ENCODE peak calls at places on chromosomes 3 and 15, in eight cellular contexts. X is B cell; K is AG09309; Y is RCC 7860; N is T-helper 2 cell; I is left ventricle myocardium inferior; B is stimulated activated CD4-positive, alpha-beta T cell treated with anti-CD3 and anti-CD28 coated beads, Interleukin-1b, Interleukin-23, amount 100 ng/mL, for 48 hours; Z is psoas muscle. J is an unnamed sample.

GRCh38 chr3:134477938-134478337 is 7.8 kb downstream of the ANAPC13 start:
- DNase-seq in X (no peak), K (no peak), Y (peak), N (no peak), I (no peak), B (no peak), Z (no peak), J (no peak)

GRCh38 chr15:94397377-94397776 is 166.0 kb downstream of the MCTP2 start:
- DNase-seq in X (no peak), K (no peak), Y (no peak), N (no peak), I (no peak), B (no peak), Z (no peak), J (no peak)

GRCh38 chr3:187169231-187169960 is 27.9 kb upstream of the RTP1 start:
- DNase-seq in X (no peak), K (no peak), Y (no peak), N (no peak), I (no peak), B (no peak), Z (no peak), J (no peak)

GRCh38 chr3:195151866-195152526 is 119.0 kb downstream of the XXYLT1 start:
- DNase-seq in X (no peak), K (no peak), Y (peak), N (no peak), I (no peak), B (no peak), Z (no peak), J (no peak)

GRCh38 chr3:141795719-141796435 is 32.7 kb downstream of the GRK7 start:
- DNase-seq in X (no peak), K (peak), Y (no peak), N (peak), I (peak), B (peak), Z (peak), J (no peak)

GRCh38 chr3:10622456-10622855 is 117.1 kb upstream of the ATP2B2 start:
- DNase-seq in X (no peak), K (no peak), Y (no peak), N (no peak), I (no peak), B (no peak), Z (no peak), J (no peak)

GRCh38 chr15:70792171-70792573 is 28.8 kb upstream of the UACA start:
- DNase-seq in X (no peak), K (peak), Y (peak), N (no peak), I (no peak), B (no peak), Z (no peak), J (no peak)

GRCh38 chr3:100546020-100546744 is 53.8 kb downstream of the TMEM45A start:
- DNase-seq in X (no peak), K (no peak), Y (no peak), N (no peak), I (no peak), B (no peak), Z (no peak), J (no peak)

GRCh38 chr3:117528688-117529087 is 819.1 kb downstream of the TUSC7 start:
- DNase-seq in X (no peak), K (no peak), Y (no peak), N (no peak), I (no peak), B (no peak), Z (no peak), J (no peak)

GRCh38 chr3:174756200-174756829 is 102.8 kb upstream of the NAALADL2 start:
- DNase-seq in X (no peak), K (no peak), Y (no peak), N (no peak), I (no peak), B (no peak), Z (no peak), J (no peak)

GRCh38 chr3:111747490-111747889 is 111.6 kb upstream of the PHLDB2 start:
- DNase-seq in X (no peak), K (no peak), Y (no peak), N (no peak), I (no peak), B (no peak), Z (no peak), J (no peak)

GRCh38 chr3:49882182-49882581 is 12.5 kb upstream of the CAMKV start:
- DNase-seq in X (no peak), K (no peak), Y (no peak), N (no peak), I (peak), B (no peak), Z (no peak), J (no peak)

GRCh38 chr15:42203891-42204290 is 4.2 kb downstream of the VPS39 start:
- DNase-seq in X (no peak), K (peak), Y (no peak), N (no peak), I (no peak), B (no peak), Z (no peak), J (no peak)

GRCh38 chr3:140363801-140364200 is 314.1 kb upstream of the TRIM42 start:
- DNase-seq in X (no peak), K (no peak), Y (no peak), N (peak), I (peak), B (peak), Z (no peak), J (no peak)

GRCh38 chr3:36756272-36756671 is 8.1 kb downstream of the DCLK3 start:
- DNase-seq in X (no peak), K (no peak), Y (no peak), N (no peak), I (no peak), B (no peak), Z (no peak), J (no peak)

GRCh38 chr3:188624384-188624783 is 470.4 kb downstream of the LPP start:
- DNase-seq in X (no peak), K (no peak), Y (no peak), N (no peak), I (no peak), B (no peak), Z (no peak), J (no peak)

GRCh38 chr3:128307029-128307633 is 153.8 kb downstream of the EEFSEC start:
- DNase-seq in X (no peak), K (no peak), Y (no peak), N (no peak), I (no peak), B (no peak), Z (no peak), J (peak)

GRCh38 chr3:19972056-19972455 is 25.2 kb downstream of the RAB5A start:
- DNase-seq in X (no peak), K (peak), Y (no peak), N (no peak), I (no peak), B (no peak), Z (no peak), J (no peak)

GRCh38 chr3:47867451-47868017 is 64.6 kb downstream of the DHX30 start:
- DNase-seq in X (no peak), K (no peak), Y (no peak), N (no peak), I (no peak), B (no peak), Z (no peak), J (no peak)

GRCh38 chr3:66586853-66587252 is 86.0 kb upstream of the LRIG1 start:
- DNase-seq in X (no peak), K (no peak), Y (no peak), N (no peak), I (no peak), B (no peak), Z (no peak), J (no peak)

GRCh38 chr3:172692751-172693310 is 18.0 kb downstream of the NCEH1 start:
- DNase-seq in X (no peak), K (no peak), Y (no peak), N (no peak), I (no peak), B (no peak), Z (no peak), J (no peak)

GRCh38 chr3:129180461-129180860 is 3.2 kb downstream of the CNBP start:
- DNase-seq in X (no peak), K (no peak), Y (no peak), N (no peak), I (no peak), B (no peak), Z (no peak), J (no peak)

GRCh38 chr3:39108309-39108708 is 829 bp downstream of the TTC21A start:
- DNase-seq in X (peak), K (no peak), Y (no peak), N (peak), I (no peak), B (no peak), Z (no peak), J (no peak)

GRCh38 chr3:113261996-113262665 is 50.8 kb downstream of the BOC start:
- DNase-seq in X (no peak), K (no peak), Y (no peak), N (no peak), I (no peak), B (no peak), Z (no peak), J (no peak)

GRCh38 chr15:52673312-52673711 is 5.9 kb downstream of the ATOSA start:
- DNase-seq in X (no peak), K (no peak), Y (no peak), N (no peak), I (no peak), B (no peak), Z (no peak), J (no peak)

GRCh38 chr3:42693530-42693930 is 8.2 kb downstream of the KLHL40 start:
- DNase-seq in X (no peak), K (no peak), Y (no peak), N (no peak), I (no peak), B (no peak), Z (no peak), J (no peak)

GRCh38 chr15:94029495-94029894 is 201.9 kb upstream of the MCTP2 start:
- DNase-seq in X (no peak), K (no peak), Y (no peak), N (no peak), I (no peak), B (no peak), Z (no peak), J (no peak)

GRCh38 chr3:186514296-186515002 is 29.7 kb downstream of the CRYGS start:
- DNase-seq in X (no peak), K (no peak), Y (no peak), N (peak), I (no peak), B (peak), Z (no peak), J (no peak)

GRCh38 chr3:187396661-187397060 is 28.5 kb downstream of the RTP4 start:
- DNase-seq in X (no peak), K (no peak), Y (no peak), N (no peak), I (no peak), B (no peak), Z (no peak), J (no peak)

GRCh38 chr3:190581041-190581501 is 67.2 kb downstream of the IL1RAP start:
- DNase-seq in X (no peak), K (no peak), Y (peak), N (peak), I (no peak), B (no peak), Z (no peak), J (no peak)

GRCh38 chr3:146581080-146581601 is 24.0 kb downstream of the PLSCR5 start:
- DNase-seq in X (no peak), K (no peak), Y (no peak), N (no peak), I (no peak), B (no peak), Z (no peak), J (no peak)

GRCh38 chr3:183490653-183491052 is 62.2 kb upstream of the MCF2L2 start:
- DNase-seq in X (no peak), K (no peak), Y (no peak), N (no peak), I (no peak), B (no peak), Z (no peak), J (no peak)

GRCh38 chr3:54527953-54528352 is 399.9 kb downstream of the LRTM1 start:
- DNase-seq in X (no peak), K (peak), Y (no peak), N (no peak), I (no peak), B (no peak), Z (peak), J (no peak)

GRCh38 chr15:65819563-65819960 is 27.5 kb upstream of the DENND4A start:
- DNase-seq in X (no peak), K (no peak), Y (no peak), N (no peak), I (no peak), B (no peak), Z (no peak), J (no peak)